ENCODE peak calls at places on chromosomes 16 and 17, in four cellular contexts. Y is NCI-H2081, A is NCI-H774, P is DMS53. C is an unnamed sample.
A peak's percentile ranks its signal among the peaks of the same experiment; 100 is the strongest.

GRCh38 chr17:72426321-72426720 is 305.5 kb downstream of the SOX9 start:
- DNase-seq in P (no peak), Y (no peak), A (no peak), C (no peak)

GRCh38 chr17:35257080-35257701 is 14.3 kb downstream of the SLFN5 start:
- DNase-seq in Y (no peak), A (peak; percentile 89), P (peak; percentile 91), C (peak; percentile 75)

GRCh38 chr17:69358688-69359596 is 32.0 kb upstream of the ABCA5 start:
- DNase-seq in A (no peak), Y (peak; percentile 9), P (peak; percentile 36), C (peak; percentile 19)

GRCh38 chr17:73393962-73394361 is 82.2 kb upstream of the CDC42EP4 start:
- DNase-seq in A (no peak), P (peak; percentile 64), Y (peak; percentile 13), C (no peak)

GRCh38 chr17:79400989-79401703 is 209.7 kb downstream of the RBFOX3 start:
- DNase-seq in P (peak; percentile 48), A (peak; percentile 64), Y (peak; percentile 36), C (peak; percentile 53)

GRCh38 chr16:83100679-83101078 is 473.9 kb downstream of the CDH13 start:
- DNase-seq in Y (no peak), P (no peak), A (no peak), C (no peak)

GRCh38 chr17:64694207-64694606 is 32.1 kb upstream of the SMURF2 start:
- DNase-seq in P (peak; percentile 80), Y (no peak), A (no peak), C (no peak)

GRCh38 chr16:3691778-3692177 is 25.5 kb downstream of the TRAP1 start:
- DNase-seq in P (no peak), A (no peak), Y (no peak), C (no peak)

GRCh38 chr17:2111691-2112090 is 56.8 kb downstream of the HIC1 start:
- DNase-seq in Y (no peak), P (no peak), A (no peak), C (no peak)

GRCh38 chr17:81561494-81561885 is 9.3 kb upstream of the FAAP100 start:
- DNase-seq in A (no peak), P (no peak), Y (no peak), C (no peak)

GRCh38 chr17:8156174-8156992 is 4.2 kb upstream of the PER1 start:
- DNase-seq in P (peak; percentile 100), Y (peak; percentile 99), A (peak; percentile 97), C (peak; percentile 97)

GRCh38 chr16:28193530-28194423 is 18.0 kb downstream of the XPO6 start:
- DNase-seq in Y (no peak), A (no peak), P (no peak), C (no peak)

GRCh38 chr17:37742762-37743611 is 1.9 kb downstream of the HNF1B start:
- DNase-seq in P (peak; percentile 39), A (no peak), Y (no peak), C (no peak)

GRCh38 chr16:29806641-29807425 is 504 bp downstream of the MAZ start:
- DNase-seq in P (peak; percentile 77), Y (peak; percentile 84), A (peak; percentile 64), C (peak; percentile 90)

C was measured in COR-L47.